ENCODE peak calls at places on chromosomes 12 and 14, in ten cellular contexts. F, U, W, B, R, A, V, S, P and C are unnamed samples.

GRCh38 chr12:30859226-30859625 is 67.3 kb upstream of the TSPAN11 start:
- DNase-seq in S (no peak), F (no peak), V (no peak), P (no peak), B (no peak), R (no peak), W (no peak), U (no peak), A (no peak), C (no peak)

GRCh38 chr12:120350576-120351350 is 18.2 kb downstream of the MSI1 start:
- DNase-seq in S (no peak), B (no peak), A (peak), R (no peak), U (no peak), V (no peak), F (no peak), W (no peak), P (no peak), C (no peak)

GRCh38 chr14:72711936-72712335 is 182.0 kb downstream of the DPF3 start:
- DNase-seq in S (no peak), P (no peak), F (no peak), B (no peak), A (no peak), R (no peak), V (no peak), U (no peak), W (no peak), C (no peak)

GRCh38 chr12:89450922-89451321 is 73.7 kb downstream of the GALNT4 start:
- DNase-seq in V (no peak), B (no peak), P (peak), W (no peak), R (peak), A (no peak), S (no peak), F (peak), U (no peak), C (peak)

GRCh38 chr14:58637391-58638230 is at the start of gene DACT1:
- DNase-seq in R (peak), S (peak), A (no peak), U (no peak), F (no peak), P (peak), B (no peak), W (peak), V (peak), C (peak)

GRCh38 chr12:116427200-116427932 is 131.8 kb upstream of the MAP1LC3B2 start:
- DNase-seq in F (no peak), W (no peak), S (peak), R (peak), A (no peak), U (no peak), P (peak), V (no peak), B (no peak), C (peak)

GRCh38 chr12:94753071-94753779 is 102.9 kb upstream of the TMCC3 start:
- DNase-seq in R (peak), F (no peak), A (no peak), S (no peak), B (no peak), V (no peak), P (no peak), W (no peak), U (no peak), C (peak)

GRCh38 chr14:46034305-46034704 is 617.3 kb downstream of the RPL10L start:
- DNase-seq in R (no peak), F (no peak), B (no peak), A (no peak), S (no peak), V (no peak), P (no peak), W (no peak), U (no peak), C (no peak)

GRCh38 chr14:90641111-90642010 is 174.9 kb downstream of the TTC7B start:
- DNase-seq in S (peak), V (no peak), R (no peak), F (no peak), B (no peak), P (peak), W (no peak), A (no peak), U (no peak), C (no peak)

GRCh38 chr12:100566887-100567637 is 6.4 kb upstream of the GAS2L3 start:
- DNase-seq in B (no peak), W (no peak), U (no peak), P (peak), R (peak), A (no peak), F (no peak), S (no peak), V (no peak), C (no peak)

GRCh38 chr12:54296393-54297121 is 4.3 kb downstream of the NFE2 start:
- DNase-seq in A (no peak), R (no peak), S (no peak), P (no peak), V (no peak), B (no peak), W (no peak), F (no peak), U (no peak), C (no peak)

GRCh38 chr12:5912437-5913334 is 32.4 kb downstream of the ANO2 start:
- DNase-seq in V (no peak), W (no peak), U (no peak), B (no peak), P (no peak), A (no peak), S (peak), R (no peak), F (no peak), C (no peak)

GRCh38 chr12:89695100-89695499 is 13.5 kb downstream of the ATP2B1 start:
- DNase-seq in W (no peak), B (no peak), R (peak), U (no peak), F (no peak), S (peak), V (no peak), P (peak), A (no peak), C (peak)

GRCh38 chr14:63295991-63296630 is 22.6 kb downstream of the GPHB5 start:
- DNase-seq in W (no peak), U (no peak), S (no peak), A (no peak), F (no peak), B (no peak), P (peak), R (peak), V (no peak), C (peak)

GRCh38 chr14:60563113-60563512 is 54.2 kb downstream of the SIX6 start:
- DNase-seq in V (no peak), B (no peak), W (no peak), A (no peak), P (peak), R (peak), U (no peak), S (no peak), F (peak), C (peak)

GRCh38 chr12:19239616-19240234 is 110.2 kb downstream of the PLEKHA5 start:
- DNase-seq in V (no peak), U (no peak), W (no peak), A (no peak), S (no peak), F (no peak), B (no peak), R (peak), P (peak), C (peak)

GRCh38 chr12:103852498-103852992 is 11.5 kb upstream of the NT5DC3 start:
- DNase-seq in U (no peak), W (no peak), V (no peak), A (peak), R (no peak), F (no peak), S (no peak), P (no peak), B (no peak), C (peak)

GRCh38 chr12:6338955-6339761 is 2.7 kb downstream of the TNFRSF1A start:
- DNase-seq in B (no peak), U (no peak), V (no peak), A (no peak), S (no peak), P (no peak), F (no peak), W (no peak), R (no peak), C (peak)

GRCh38 chr14:60242420-60242819 is 6.6 kb upstream of the PPM1A start:
- DNase-seq in W (no peak), P (no peak), V (no peak), R (no peak), S (no peak), U (no peak), A (no peak), B (no peak), F (no peak), C (no peak)

GRCh38 chr14:101008631-101009336 is 105.3 kb upstream of the RTL1 start:
- DNase-seq in A (no peak), U (no peak), V (no peak), F (peak), B (no peak), W (no peak), P (peak), R (no peak), S (no peak), C (no peak)

GRCh38 chr12:79776111-79776510 is 85.3 kb upstream of the PAWR start:
- DNase-seq in F (no peak), W (no peak), V (no peak), U (no peak), A (no peak), S (no peak), B (no peak), P (peak), R (peak), C (peak)

GRCh38 chr14:101233391-101233790 is 327.9 kb upstream of the DIO3 start:
- DNase-seq in S (no peak), U (no peak), V (no peak), W (no peak), B (no peak), A (no peak), F (no peak), P (no peak), R (no peak), C (no peak)

GRCh38 chr14:103366741-103367140 is 18.5 kb upstream of the MARK3 start:
- DNase-seq in A (no peak), R (no peak), S (no peak), B (no peak), W (no peak), V (no peak), P (peak), U (no peak), F (no peak), C (no peak)

GRCh38 chr14:24777678-24778077 is 143.7 kb upstream of the GZMB start:
- DNase-seq in V (no peak), S (no peak), A (no peak), F (no peak), B (no peak), W (no peak), P (no peak), R (no peak), U (no peak), C (no peak)